ENCODE peak calls at places on chromosomes 11 and 22, in six cellular contexts. B is fibroblast of lung, K is ovary, U is AG09309, G is esophagus squamous epithelium, W is neural progenitor cell. A is an unnamed sample.

GRCh38 chr11:67441082-67441683 is 2.1 kb downstream of the CORO1B start:
- DNase-seq in B (no peak), K (no peak), U (no peak), G (no peak), W (no peak), A (no peak)

GRCh38 chr22:50044485-50045143 is 13.5 kb downstream of the TTLL8 start:
- DNase-seq in B (no peak), K (no peak), U (no peak), G (no peak), W (no peak), A (no peak)

GRCh38 chr11:33701302-33701701 is 676 bp upstream of the C11orf91 start:
- DNase-seq in B (peak), K (no peak), U (no peak), G (no peak), W (no peak), A (no peak)

GRCh38 chr11:64341851-64342791 is 2.1 kb downstream of the CCDC88B start:
- DNase-seq in B (peak), K (peak), U (no peak), G (no peak), W (peak), A (peak)

GRCh38 chr22:37566329-37566837 is 6.1 kb downstream of the CDC42EP1 start:
- DNase-seq in B (no peak), K (peak), U (no peak), G (no peak), W (no peak), A (no peak)

GRCh38 chr22:35846804-35847203 is 129.1 kb downstream of the APOL5 start:
- DNase-seq in B (no peak), K (no peak), U (no peak), G (no peak), W (no peak), A (no peak)

GRCh38 chr22:38246046-38246658 is 26.7 kb downstream of the TMEM184B start:
- DNase-seq in B (no peak), K (no peak), U (no peak), G (no peak), W (no peak), A (no peak)

GRCh38 chr11:134864233-134864967 is 452.4 kb upstream of the B3GAT1 start:
- DNase-seq in B (no peak), K (no peak), U (no peak), G (no peak), W (no peak), A (no peak)

GRCh38 chr11:133577403-133577802 is 45.1 kb upstream of the OPCML start:
- DNase-seq in B (no peak), K (no peak), U (no peak), G (no peak), W (no peak), A (no peak)

GRCh38 chr11:57772562-57772961 is 11.0 kb downstream of the CTNND1 start:
- DNase-seq in B (peak), K (no peak), U (no peak), G (no peak), W (no peak), A (no peak)

GRCh38 chr11:19326499-19326898 is 85.8 kb upstream of the E2F8 start:
- DNase-seq in B (peak), K (no peak), U (no peak), G (no peak), W (no peak), A (peak)

GRCh38 chr11:124012697-124013096 is at the start of gene OR10G4:
- DNase-seq in B (no peak), K (no peak), U (no peak), G (no peak), W (no peak), A (no peak)

GRCh38 chr11:61627831-61628753 is 47.2 kb upstream of the SYT7 start:
- DNase-seq in B (peak), K (peak), U (peak), G (no peak), W (peak), A (peak)

GRCh38 chr11:20671856-20672546 is 2.6 kb downstream of the NELL1 start:
- DNase-seq in B (no peak), K (no peak), U (no peak), G (no peak), W (peak), A (no peak)

DNA sequence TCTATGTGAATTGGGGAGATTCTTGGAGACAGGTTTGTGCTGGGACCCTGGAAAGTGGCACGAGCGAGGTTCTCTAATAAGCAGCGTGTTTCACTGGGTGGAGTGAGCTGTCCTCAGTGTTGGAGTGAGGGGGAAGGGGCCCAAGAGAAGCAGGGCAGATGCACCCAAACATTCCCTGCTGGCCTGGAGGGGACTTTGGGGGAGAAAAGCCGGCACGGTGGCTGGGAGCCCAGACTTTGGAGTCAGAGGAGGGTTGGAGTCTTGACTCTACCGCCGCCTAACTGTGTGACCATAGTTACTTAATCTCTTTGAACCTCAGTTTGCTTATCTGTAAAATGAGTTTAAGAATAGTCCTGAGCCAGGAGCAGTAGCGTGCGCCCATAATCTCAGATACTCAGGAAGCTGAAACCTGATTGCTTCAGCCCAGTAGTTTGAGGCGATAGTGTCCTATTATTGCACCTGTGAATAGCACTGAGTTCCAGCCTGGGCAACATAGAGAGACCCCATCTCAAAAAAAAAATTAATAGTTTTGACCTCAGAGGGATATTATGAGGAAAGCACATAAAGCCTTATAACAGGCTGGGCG is 614 bp downstream of the NR1H3 start:
- DNase-seq in B (no peak), K (no peak), U (no peak), G (no peak), W (no peak), A (no peak)
- H3K4me3 ChIP-seq in B (peak), K (peak), U (no peak), G (peak), W (peak), A (peak)

GRCh38 chr22:32202161-32202538 is 2.7 kb downstream of the RFPL2 start:
- DNase-seq in B (no peak), K (no peak), U (no peak), G (no peak), W (no peak), A (no peak)

GRCh38 chr22:32200752-32201151 is 4.1 kb downstream of the RFPL2 start:
- DNase-seq in B (no peak), K (no peak), U (no peak), G (no peak), W (no peak), A (no peak)

GRCh38 chr22:32204211-32204855 is 540 bp downstream of the RFPL2 start:
- DNase-seq in B (no peak), K (no peak), U (no peak), G (no peak), W (peak), A (peak)

GRCh38 chr22:32203181-32204105 is 1.4 kb downstream of the RFPL2 start:
- DNase-seq in B (no peak), K (no peak), U (no peak), G (no peak), W (no peak), A (no peak)

DNA sequence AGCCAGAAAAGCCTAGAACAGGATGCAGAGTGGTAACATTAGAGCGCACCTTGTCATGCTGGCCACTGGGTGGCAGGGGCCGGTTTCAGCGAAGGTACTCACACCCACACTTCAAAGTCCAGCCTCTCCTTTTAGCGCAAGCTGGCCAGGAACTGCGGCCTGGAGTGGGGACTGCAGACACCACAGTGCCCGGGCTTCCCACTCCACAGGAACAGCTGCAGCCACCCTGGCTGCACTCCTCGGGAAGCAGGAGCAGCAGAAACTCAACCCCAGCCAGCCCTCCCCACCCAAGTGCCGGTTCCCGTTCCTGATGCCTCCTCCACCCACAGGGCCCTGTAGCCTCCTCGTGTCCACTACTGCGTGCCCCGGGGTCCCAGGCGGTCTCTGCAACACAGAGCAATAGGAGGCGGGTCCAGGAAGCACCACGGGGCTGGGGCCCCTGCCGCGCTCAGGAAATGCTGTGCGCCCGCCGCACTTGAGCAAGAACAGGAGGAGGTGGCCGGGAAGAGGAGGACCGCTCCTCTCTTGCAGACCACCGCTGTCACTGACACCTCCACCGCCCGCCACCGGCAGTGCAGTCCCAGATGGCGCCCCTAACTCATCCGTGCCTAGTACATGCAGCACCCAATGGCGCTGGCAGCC is 2.2 kb downstream of the RFPL2 start:
- DNase-seq in B (peak), K (no peak), U (no peak), G (no peak), W (peak), A (peak)
- TF ChIP-seq CTCF in B (peak), K (no peak), U (peak), G (no peak), W (peak), A (peak)

GRCh38 chr11:79438631-79439429 is 2.0 kb downstream of the TENM4 start:
- DNase-seq in B (peak), K (peak), U (no peak), G (no peak), W (peak), A (peak)
- H3K4me3 ChIP-seq in B (peak), K (peak), U (peak), G (peak), W (peak), A (peak)

GRCh38 chr11:17563961-17564686 is 17.1 kb downstream of the OTOG start:
- DNase-seq in B (no peak), K (no peak), U (no peak), G (no peak), W (no peak), A (no peak)

GRCh38 chr11:17561111-17561415 is 14.0 kb downstream of the OTOG start:
- DNase-seq in B (no peak), K (no peak), U (no peak), G (no peak), W (no peak), A (no peak)

GRCh38 chr11:17561466-17562001 is 14.5 kb downstream of the OTOG start:
- DNase-seq in B (no peak), K (no peak), U (no peak), G (no peak), W (no peak), A (no peak)

GRCh38 chr11:17563248-17563647 is 16.2 kb downstream of the OTOG start:
- DNase-seq in B (no peak), K (no peak), U (no peak), G (no peak), W (peak), A (no peak)

GRCh38 chr11:17564687-17565042 is 17.6 kb downstream of the OTOG start:
- DNase-seq in B (no peak), K (no peak), U (no peak), G (no peak), W (peak), A (no peak)
- TF ChIP-seq CTCF in B (peak), K (no peak), U (no peak), G (no peak), W (peak), A (no peak)